ENCODE peak calls at places on chromosomes 4 and X, in ten cellular contexts. One of them, this sample, is unnamed.

GRCh38 chr4:112082954-112083586 is 62.2 kb upstream of the FAM241A start:
- DNase-seq in breast epithelium: no peak
- DNase-seq in spleen: no peak
- DNase-seq in left ventricle myocardium inferior: no peak
- DNase-seq in upper lobe of right lung: no peak
- DNase-seq in kidney: no peak
- DNase-seq in transverse colon: no peak
- DNase-seq in prostate gland: no peak
- DNase-seq in colonic mucosa: peak
- DNase-seq in mammary epithelial cell: peak
- DNase-seq in this sample: no peak

GRCh38 chr4:2958446-2958845 is 4.8 kb downstream of the NOP14 start:
- DNase-seq in upper lobe of right lung: no peak
- DNase-seq in transverse colon: no peak
- DNase-seq in breast epithelium: no peak
- DNase-seq in prostate gland: no peak
- DNase-seq in mammary epithelial cell: no peak
- DNase-seq in spleen: no peak
- DNase-seq in left ventricle myocardium inferior: no peak
- DNase-seq in kidney: no peak
- DNase-seq in colonic mucosa: no peak
- DNase-seq in this sample: no peak

GRCh38 chr4:51943221-51943620 is 76.9 kb downstream of the LRRC66 start:
- DNase-seq in spleen: no peak
- DNase-seq in prostate gland: no peak
- DNase-seq in breast epithelium: no peak
- DNase-seq in mammary epithelial cell: no peak
- DNase-seq in transverse colon: no peak
- DNase-seq in upper lobe of right lung: no peak
- DNase-seq in colonic mucosa: no peak
- DNase-seq in kidney: no peak
- DNase-seq in left ventricle myocardium inferior: no peak
- DNase-seq in this sample: no peak

GRCh38 chr4:78336093-78336943 is 215.3 kb upstream of the ANXA3 start:
- DNase-seq in colonic mucosa: no peak
- DNase-seq in breast epithelium: no peak
- DNase-seq in upper lobe of right lung: no peak
- DNase-seq in kidney: no peak
- DNase-seq in left ventricle myocardium inferior: no peak
- DNase-seq in spleen: no peak
- DNase-seq in prostate gland: no peak
- DNase-seq in transverse colon: no peak
- DNase-seq in mammary epithelial cell: peak
- DNase-seq in this sample: no peak

GRCh38 chr4:82437285-82438005 is 7.1 kb downstream of the ENOPH1 start:
- DNase-seq in kidney: no peak
- DNase-seq in colonic mucosa: no peak
- DNase-seq in mammary epithelial cell: peak
- DNase-seq in breast epithelium: peak
- DNase-seq in left ventricle myocardium inferior: no peak
- DNase-seq in spleen: no peak
- DNase-seq in upper lobe of right lung: no peak
- DNase-seq in prostate gland: peak
- DNase-seq in transverse colon: no peak
- DNase-seq in this sample: no peak

GRCh38 chr4:142406051-142406549 is 440.0 kb downstream of the INPP4B start:
- DNase-seq in upper lobe of right lung: no peak
- DNase-seq in prostate gland: no peak
- DNase-seq in left ventricle myocardium inferior: no peak
- DNase-seq in breast epithelium: no peak
- DNase-seq in transverse colon: no peak
- DNase-seq in mammary epithelial cell: peak
- DNase-seq in kidney: no peak
- DNase-seq in colonic mucosa: no peak
- DNase-seq in spleen: no peak
- DNase-seq in this sample: no peak

GRCh38 chr4:152970102-152970820 is 34.1 kb downstream of the FHDC1 start:
- DNase-seq in mammary epithelial cell: peak
- DNase-seq in prostate gland: no peak
- DNase-seq in colonic mucosa: no peak
- DNase-seq in transverse colon: no peak
- DNase-seq in spleen: no peak
- DNase-seq in kidney: no peak
- DNase-seq in breast epithelium: no peak
- DNase-seq in left ventricle myocardium inferior: no peak
- DNase-seq in upper lobe of right lung: no peak
- DNase-seq in this sample: no peak

GRCh38 chr4:177339794-177340374 is 30.2 kb downstream of the NEIL3 start:
- DNase-seq in mammary epithelial cell: peak
- DNase-seq in transverse colon: no peak
- DNase-seq in spleen: no peak
- DNase-seq in upper lobe of right lung: no peak
- DNase-seq in prostate gland: no peak
- DNase-seq in kidney: no peak
- DNase-seq in breast epithelium: no peak
- DNase-seq in colonic mucosa: no peak
- DNase-seq in left ventricle myocardium inferior: no peak
- DNase-seq in this sample: no peak

GRCh38 chr4:44319129-44319528 is 129.5 kb downstream of the KCTD8 start:
- DNase-seq in transverse colon: no peak
- DNase-seq in breast epithelium: no peak
- DNase-seq in left ventricle myocardium inferior: no peak
- DNase-seq in spleen: no peak
- DNase-seq in upper lobe of right lung: no peak
- DNase-seq in colonic mucosa: no peak
- DNase-seq in prostate gland: no peak
- DNase-seq in mammary epithelial cell: no peak
- DNase-seq in kidney: no peak
- DNase-seq in this sample: no peak

GRCh38 chr4:680565-680930 is 6.2 kb downstream of the MYL5 start:
- DNase-seq in breast epithelium: no peak
- DNase-seq in transverse colon: peak
- DNase-seq in kidney: peak
- DNase-seq in colonic mucosa: no peak
- DNase-seq in mammary epithelial cell: no peak
- DNase-seq in left ventricle myocardium inferior: no peak
- DNase-seq in spleen: peak
- DNase-seq in prostate gland: no peak
- DNase-seq in upper lobe of right lung: peak
- DNase-seq in this sample: no peak

GRCh38 chrX:69186651-69187050 is 21.4 kb upstream of the PJA1 start:
- DNase-seq in kidney: no peak
- DNase-seq in left ventricle myocardium inferior: no peak
- DNase-seq in breast epithelium: no peak
- DNase-seq in colonic mucosa: no peak
- DNase-seq in mammary epithelial cell: no peak
- DNase-seq in transverse colon: no peak
- DNase-seq in spleen: no peak
- DNase-seq in upper lobe of right lung: no peak
- DNase-seq in prostate gland: no peak
- DNase-seq in this sample: no peak

GRCh38 chr4:41661447-41662076 is 87.0 kb downstream of the PHOX2B start:
- DNase-seq in mammary epithelial cell: peak
- DNase-seq in prostate gland: peak
- DNase-seq in breast epithelium: peak
- DNase-seq in transverse colon: peak
- DNase-seq in left ventricle myocardium inferior: peak
- DNase-seq in colonic mucosa: peak
- DNase-seq in kidney: no peak
- DNase-seq in spleen: no peak
- DNase-seq in upper lobe of right lung: peak
- DNase-seq in this sample: peak

GRCh38 chr4:128854433-128854832 is 44.9 kb downstream of the JADE1 start:
- DNase-seq in prostate gland: no peak
- DNase-seq in upper lobe of right lung: no peak
- DNase-seq in colonic mucosa: no peak
- DNase-seq in mammary epithelial cell: no peak
- DNase-seq in spleen: no peak
- DNase-seq in left ventricle myocardium inferior: no peak
- DNase-seq in kidney: no peak
- DNase-seq in transverse colon: no peak
- DNase-seq in breast epithelium: no peak
- DNase-seq in this sample: no peak

GRCh38 chr4:155433636-155434360 is 57.0 kb upstream of the MAP9 start:
- DNase-seq in transverse colon: no peak
- DNase-seq in colonic mucosa: no peak
- DNase-seq in upper lobe of right lung: no peak
- DNase-seq in breast epithelium: no peak
- DNase-seq in mammary epithelial cell: peak
- DNase-seq in prostate gland: no peak
- DNase-seq in left ventricle myocardium inferior: no peak
- DNase-seq in spleen: no peak
- DNase-seq in kidney: no peak
- DNase-seq in this sample: no peak

GRCh38 chr4:164716901-164717300 is 37.0 kb upstream of the SMIM31 start:
- DNase-seq in kidney: no peak
- DNase-seq in transverse colon: no peak
- DNase-seq in breast epithelium: no peak
- DNase-seq in left ventricle myocardium inferior: no peak
- DNase-seq in prostate gland: no peak
- DNase-seq in mammary epithelial cell: no peak
- DNase-seq in upper lobe of right lung: no peak
- DNase-seq in colonic mucosa: no peak
- DNase-seq in spleen: no peak
- DNase-seq in this sample: no peak

GRCh38 chr4:39636786-39637185 is 1.9 kb downstream of the SMIM14 start:
- DNase-seq in breast epithelium: no peak
- DNase-seq in spleen: no peak
- DNase-seq in prostate gland: no peak
- DNase-seq in mammary epithelial cell: peak
- DNase-seq in transverse colon: no peak
- DNase-seq in upper lobe of right lung: no peak
- DNase-seq in kidney: no peak
- DNase-seq in colonic mucosa: no peak
- DNase-seq in left ventricle myocardium inferior: no peak
- DNase-seq in this sample: no peak

DNA sequence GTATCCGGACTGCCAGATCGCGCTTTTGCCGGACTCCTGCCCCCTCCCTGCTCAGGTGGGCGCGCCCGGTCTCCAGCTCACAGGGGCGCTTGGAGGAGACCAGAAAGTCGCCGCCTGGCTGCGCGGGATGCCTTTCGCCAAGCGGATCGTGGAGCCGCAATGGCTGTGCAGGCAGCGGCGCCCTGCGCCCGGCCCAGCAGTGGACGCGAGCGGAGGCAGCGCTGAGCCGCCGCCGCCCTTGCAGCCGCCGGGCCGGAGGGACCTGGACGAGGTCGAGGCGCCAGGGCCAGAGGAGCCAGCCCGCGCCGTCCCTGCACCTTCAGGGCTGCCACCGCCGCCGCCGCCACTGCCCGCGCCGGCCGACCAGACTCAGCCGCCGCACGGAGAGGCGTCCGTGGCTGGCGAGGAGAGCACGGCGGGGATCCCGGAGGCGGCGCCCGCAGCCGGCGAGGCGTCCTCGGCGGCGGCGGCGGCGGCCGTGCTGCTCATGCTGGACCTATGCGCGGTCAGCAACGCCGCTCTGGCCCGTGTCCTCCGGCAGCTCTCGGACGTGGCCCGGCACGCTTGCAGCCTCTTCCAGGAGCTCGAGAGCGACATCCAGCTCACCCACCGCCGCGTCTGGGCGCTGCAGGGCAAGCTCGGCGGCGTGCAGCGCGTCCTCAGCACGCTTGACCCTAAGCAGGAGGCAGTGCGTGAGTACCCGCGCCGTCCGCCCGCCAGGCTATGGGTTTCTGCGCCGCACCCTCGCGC is 806 bp downstream of the NHS start:
- DNase-seq in spleen: peak
- DNase-seq in mammary epithelial cell: peak
- DNase-seq in breast epithelium: no peak
- DNase-seq in colonic mucosa: no peak
- DNase-seq in upper lobe of right lung: peak
- DNase-seq in prostate gland: no peak
- DNase-seq in kidney: peak
- DNase-seq in transverse colon: peak
- DNase-seq in left ventricle myocardium inferior: peak
- DNase-seq in this sample: peak
- H3K27ac ChIP-seq in spleen: peak
- H3K27ac ChIP-seq in mammary epithelial cell: peak
- H3K27ac ChIP-seq in breast epithelium: peak
- H3K27ac ChIP-seq in colonic mucosa: peak
- H3K27ac ChIP-seq in upper lobe of right lung: no peak
- H3K27ac ChIP-seq in prostate gland: peak
- H3K27ac ChIP-seq in kidney: peak
- H3K27ac ChIP-seq in transverse colon: peak
- H3K27ac ChIP-seq in left ventricle myocardium inferior: peak
- H3K27ac ChIP-seq in this sample: no peak

GRCh38 chr4:151420408-151420807 is 11.4 kb downstream of the FHIP1A start:
- DNase-seq in kidney: no peak
- DNase-seq in upper lobe of right lung: no peak
- DNase-seq in colonic mucosa: no peak
- DNase-seq in transverse colon: no peak
- DNase-seq in spleen: no peak
- DNase-seq in mammary epithelial cell: no peak
- DNase-seq in left ventricle myocardium inferior: no peak
- DNase-seq in breast epithelium: no peak
- DNase-seq in prostate gland: no peak
- DNase-seq in this sample: no peak
- TF ChIP-seq CTCF in kidney: no peak
- TF ChIP-seq CTCF in upper lobe of right lung: no peak
- TF ChIP-seq CTCF in colonic mucosa: no peak
- TF ChIP-seq CTCF in transverse colon: no peak
- TF ChIP-seq CTCF in spleen: no peak
- TF ChIP-seq CTCF in mammary epithelial cell: no peak
- TF ChIP-seq CTCF in left ventricle myocardium inferior: no peak
- TF ChIP-seq CTCF in breast epithelium: no peak
- TF ChIP-seq CTCF in prostate gland: no peak
- TF ChIP-seq CTCF in this sample: no peak

DNA sequence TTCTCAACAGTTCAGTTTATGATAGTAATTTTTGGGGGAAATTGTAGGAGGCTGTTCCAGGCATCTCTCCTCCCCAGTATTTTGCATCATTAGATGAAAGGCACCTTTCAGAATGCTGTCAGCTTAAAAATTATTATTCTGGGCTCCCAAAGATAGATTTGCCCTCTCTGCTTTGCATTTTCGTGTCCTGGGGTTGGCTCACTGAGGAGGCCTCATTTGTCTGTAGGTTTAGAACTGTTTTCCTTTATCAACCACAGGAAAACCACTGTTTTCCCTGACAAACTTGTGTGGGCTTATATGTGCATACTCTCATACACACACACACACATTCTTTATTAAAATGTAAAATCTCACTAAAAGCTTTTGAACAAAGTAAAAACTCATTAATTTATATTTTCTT is 197.2 kb upstream of the VCX3A start:
- DNase-seq in mammary epithelial cell: no peak
- DNase-seq in breast epithelium: no peak
- DNase-seq in kidney: no peak
- DNase-seq in colonic mucosa: no peak
- DNase-seq in transverse colon: no peak
- DNase-seq in spleen: no peak
- DNase-seq in left ventricle myocardium inferior: no peak
- DNase-seq in prostate gland: no peak
- DNase-seq in upper lobe of right lung: no peak
- DNase-seq in this sample: no peak
- H3K27ac ChIP-seq in mammary epithelial cell: no peak
- H3K27ac ChIP-seq in breast epithelium: no peak
- H3K27ac ChIP-seq in kidney: no peak
- H3K27ac ChIP-seq in colonic mucosa: no peak
- H3K27ac ChIP-seq in transverse colon: no peak
- H3K27ac ChIP-seq in spleen: no peak
- H3K27ac ChIP-seq in left ventricle myocardium inferior: no peak
- H3K27ac ChIP-seq in prostate gland: no peak
- H3K27ac ChIP-seq in upper lobe of right lung: no peak
- H3K27ac ChIP-seq in this sample: no peak

GRCh38 chr4:26235500-26235899 is 85.3 kb upstream of the RBPJ start:
- DNase-seq in mammary epithelial cell: peak
- DNase-seq in transverse colon: peak
- DNase-seq in spleen: no peak
- DNase-seq in colonic mucosa: peak
- DNase-seq in kidney: no peak
- DNase-seq in upper lobe of right lung: no peak
- DNase-seq in breast epithelium: no peak
- DNase-seq in left ventricle myocardium inferior: peak
- DNase-seq in prostate gland: no peak
- DNase-seq in this sample: peak
- TF ChIP-seq CTCF in mammary epithelial cell: peak
- TF ChIP-seq CTCF in transverse colon: no peak
- TF ChIP-seq CTCF in spleen: no peak
- TF ChIP-seq CTCF in colonic mucosa: no peak
- TF ChIP-seq CTCF in kidney: no peak
- TF ChIP-seq CTCF in upper lobe of right lung: no peak
- TF ChIP-seq CTCF in breast epithelium: no peak
- TF ChIP-seq CTCF in left ventricle myocardium inferior: peak
- TF ChIP-seq CTCF in prostate gland: no peak
- TF ChIP-seq CTCF in this sample: no peak